ENCODE peak calls at places on chromosomes 3 and 15, in five cellular contexts. One of them, this sample, is unnamed.

GRCh38 chr3:14899993-14900618 is 47.3 kb upstream of the NR2C2 start:
- DNase-seq in IMR-90: no peak
- DNase-seq in neuronal stem cell: no peak
- DNase-seq in mesendoderm: peak; percentile 60
- DNase-seq in H9: peak; percentile 56
- DNase-seq in this sample: no peak

GRCh38 chr3:167350245-167350862 is 29.7 kb downstream of the ZBBX start:
- DNase-seq in IMR-90: no peak
- DNase-seq in neuronal stem cell: peak; percentile 29
- DNase-seq in mesendoderm: peak; percentile 37
- DNase-seq in H9: no peak
- DNase-seq in this sample: peak; percentile 29

GRCh38 chr3:36514171-36514570 is 133.9 kb downstream of the STAC start:
- DNase-seq in IMR-90: peak; percentile 2
- DNase-seq in neuronal stem cell: no peak
- DNase-seq in mesendoderm: no peak
- DNase-seq in H9: no peak
- DNase-seq in this sample: no peak

GRCh38 chr3:48058089-48058488 is 41.9 kb upstream of the MAP4 start:
- DNase-seq in IMR-90: no peak
- DNase-seq in neuronal stem cell: no peak
- DNase-seq in mesendoderm: no peak
- DNase-seq in H9: no peak
- DNase-seq in this sample: no peak

GRCh38 chr15:56815247-56815646 is 81.9 kb upstream of the ZNF280D start:
- DNase-seq in IMR-90: no peak
- DNase-seq in neuronal stem cell: no peak
- DNase-seq in mesendoderm: no peak
- DNase-seq in H9: no peak
- DNase-seq in this sample: no peak

GRCh38 chr15:52523192-52523591 is 5.5 kb downstream of the MYO5A start:
- DNase-seq in IMR-90: peak; percentile 93
- DNase-seq in neuronal stem cell: no peak
- DNase-seq in mesendoderm: no peak
- DNase-seq in H9: no peak
- DNase-seq in this sample: peak; percentile 11

GRCh38 chr3:183745300-183746098 is 47.9 kb downstream of the YEATS2 start:
- DNase-seq in IMR-90: peak; percentile 38
- DNase-seq in neuronal stem cell: peak; percentile 18
- DNase-seq in mesendoderm: peak; percentile 88
- DNase-seq in H9: peak; percentile 39
- DNase-seq in this sample: peak; percentile 83

GRCh38 chr15:44794072-44794471 is 57.7 kb downstream of the TRIM69 start:
- DNase-seq in IMR-90: no peak
- DNase-seq in neuronal stem cell: no peak
- DNase-seq in mesendoderm: no peak
- DNase-seq in H9: no peak
- DNase-seq in this sample: no peak

GRCh38 chr15:63560741-63561448 is 36.3 kb upstream of the FBXL22 start:
- DNase-seq in IMR-90: peak; percentile 27
- DNase-seq in neuronal stem cell: no peak
- DNase-seq in mesendoderm: peak; percentile 30
- DNase-seq in H9: no peak
- DNase-seq in this sample: peak; percentile 88

GRCh38 chr3:159787794-159788205 is 200.8 kb upstream of the IL12A start:
- DNase-seq in IMR-90: peak; percentile 85
- DNase-seq in neuronal stem cell: no peak
- DNase-seq in mesendoderm: peak; percentile 23
- DNase-seq in H9: no peak
- DNase-seq in this sample: peak; percentile 79

GRCh38 chr15:77144028-77144427 is 73.1 kb upstream of the TSPAN3 start:
- DNase-seq in IMR-90: peak; percentile 59
- DNase-seq in neuronal stem cell: no peak
- DNase-seq in mesendoderm: peak; percentile 42
- DNase-seq in H9: no peak
- DNase-seq in this sample: peak; percentile 7

GRCh38 chr3:182486459-182486858 is 306.8 kb upstream of the ATP11B start:
- DNase-seq in IMR-90: no peak
- DNase-seq in neuronal stem cell: no peak
- DNase-seq in mesendoderm: no peak
- DNase-seq in H9: no peak
- DNase-seq in this sample: no peak

GRCh38 chr15:77456746-77457618 is 36.3 kb downstream of the HMG20A start:
- DNase-seq in IMR-90: peak; percentile 44
- DNase-seq in neuronal stem cell: no peak
- DNase-seq in mesendoderm: no peak
- DNase-seq in H9: no peak
- DNase-seq in this sample: no peak

GRCh38 chr15:66825731-66826130 is 123.7 kb downstream of the SMAD6 start:
- DNase-seq in IMR-90: no peak
- DNase-seq in neuronal stem cell: no peak
- DNase-seq in mesendoderm: no peak
- DNase-seq in H9: no peak
- DNase-seq in this sample: no peak

GRCh38 chr3:25151497-25151896 is 276.6 kb upstream of the RARB start:
- DNase-seq in IMR-90: no peak
- DNase-seq in neuronal stem cell: no peak
- DNase-seq in mesendoderm: no peak
- DNase-seq in H9: no peak
- DNase-seq in this sample: no peak

GRCh38 chr3:145678401-145678800 is 482.6 kb downstream of the PLOD2 start:
- DNase-seq in IMR-90: no peak
- DNase-seq in neuronal stem cell: no peak
- DNase-seq in mesendoderm: peak; percentile 6
- DNase-seq in H9: no peak
- DNase-seq in this sample: no peak

GRCh38 chr3:179526989-179527391 is 35.7 kb upstream of the ACTL6A start:
- DNase-seq in IMR-90: peak; percentile 84
- DNase-seq in neuronal stem cell: peak; percentile 18
- DNase-seq in mesendoderm: peak; percentile 89
- DNase-seq in H9: peak; percentile 74
- DNase-seq in this sample: no peak

GRCh38 chr3:52154135-52155094 is at the start of gene POC1A:
- DNase-seq in IMR-90: peak; percentile 98
- DNase-seq in neuronal stem cell: peak; percentile 91
- DNase-seq in mesendoderm: peak; percentile 98
- DNase-seq in H9: peak; percentile 96
- DNase-seq in this sample: peak; percentile 95

GRCh38 chr3:13346481-13347389 is 73.4 kb downstream of the NUP210 start:
- DNase-seq in IMR-90: no peak
- DNase-seq in neuronal stem cell: no peak
- DNase-seq in mesendoderm: peak; percentile 91
- DNase-seq in H9: peak; percentile 85
- DNase-seq in this sample: no peak

GRCh38 chr3:183481582-183481981 is 53.2 kb upstream of the MCF2L2 start:
- DNase-seq in IMR-90: peak; percentile 50
- DNase-seq in neuronal stem cell: no peak
- DNase-seq in mesendoderm: no peak
- DNase-seq in H9: no peak
- DNase-seq in this sample: no peak

GRCh38 chr15:100928632-100929280 is 9.6 kb downstream of the LRRK1 start:
- DNase-seq in IMR-90: no peak
- DNase-seq in neuronal stem cell: no peak
- DNase-seq in mesendoderm: no peak
- DNase-seq in H9: no peak
- DNase-seq in this sample: peak; percentile 96

GRCh38 chr3:108393128-108393900 is 97.0 kb downstream of the HHLA2 start:
- DNase-seq in IMR-90: no peak
- DNase-seq in neuronal stem cell: no peak
- DNase-seq in mesendoderm: no peak
- DNase-seq in H9: no peak
- DNase-seq in this sample: no peak

GRCh38 chr3:161221881-161222600 is 930 bp downstream of the NMD3 start:
- DNase-seq in IMR-90: peak; percentile 27
- DNase-seq in neuronal stem cell: no peak
- DNase-seq in mesendoderm: peak; percentile 17
- DNase-seq in H9: no peak
- DNase-seq in this sample: no peak

GRCh38 chr15:74307827-74308642 is 59.4 kb downstream of the CYP11A1 start:
- DNase-seq in IMR-90: peak; percentile 52
- DNase-seq in neuronal stem cell: no peak
- DNase-seq in mesendoderm: peak; percentile 82
- DNase-seq in H9: peak; percentile 67
- DNase-seq in this sample: peak; percentile 62

GRCh38 chr3:109187390-109187789 is 50.9 kb downstream of the C3orf85 start:
- DNase-seq in IMR-90: no peak
- DNase-seq in neuronal stem cell: no peak
- DNase-seq in mesendoderm: no peak
- DNase-seq in H9: peak; percentile 75
- DNase-seq in this sample: no peak

GRCh38 chr3:10669490-10670048 is 146.5 kb upstream of the SLC6A11 start:
- DNase-seq in IMR-90: no peak
- DNase-seq in neuronal stem cell: no peak
- DNase-seq in mesendoderm: no peak
- DNase-seq in H9: no peak
- DNase-seq in this sample: no peak

GRCh38 chr3:10665611-10666010 is 150.4 kb upstream of the SLC6A11 start:
- DNase-seq in IMR-90: no peak
- DNase-seq in neuronal stem cell: no peak
- DNase-seq in mesendoderm: no peak
- DNase-seq in H9: no peak
- DNase-seq in this sample: no peak

GRCh38 chr3:10668077-10668476 is 148.0 kb upstream of the SLC6A11 start:
- DNase-seq in IMR-90: no peak
- DNase-seq in neuronal stem cell: no peak
- DNase-seq in mesendoderm: no peak
- DNase-seq in H9: no peak
- DNase-seq in this sample: no peak

GRCh38 chr3:10667269-10667668 is 148.8 kb upstream of the SLC6A11 start:
- DNase-seq in IMR-90: no peak
- DNase-seq in neuronal stem cell: no peak
- DNase-seq in mesendoderm: no peak
- DNase-seq in H9: no peak
- DNase-seq in this sample: no peak

GRCh38 chr3:10666621-10667020 is 149.4 kb upstream of the SLC6A11 start:
- DNase-seq in IMR-90: no peak
- DNase-seq in neuronal stem cell: no peak
- DNase-seq in mesendoderm: no peak
- DNase-seq in H9: no peak
- DNase-seq in this sample: no peak
- H4K8ac ChIP-seq in IMR-90: no peak overlapping the region
- H4K8ac ChIP-seq in neuronal stem cell: no peak overlapping the region
- H4K8ac ChIP-seq in mesendoderm: no peak overlapping the region
- H4K8ac ChIP-seq in H9: no peak overlapping the region
- H4K8ac ChIP-seq in this sample: no peak overlapping the region

DNA sequence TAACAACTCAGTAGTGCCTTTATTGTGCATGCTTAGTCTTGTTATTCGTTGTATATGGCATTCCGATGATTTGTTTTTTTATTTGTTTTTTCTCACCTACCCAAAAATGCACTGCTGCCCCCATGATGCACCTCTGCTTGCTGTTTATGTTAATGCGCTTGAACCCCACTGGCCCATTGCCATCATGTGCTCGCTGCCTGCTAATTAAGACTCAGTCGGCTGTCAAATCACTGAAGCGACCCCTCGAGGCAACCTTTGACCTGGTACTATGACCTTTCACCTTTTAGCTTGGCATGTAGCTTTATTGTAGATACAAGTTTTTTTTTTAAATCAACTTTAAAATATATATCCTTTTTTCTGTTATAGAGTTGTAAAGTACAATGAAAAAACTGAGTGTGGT is 177.8 kb downstream of the MBNL1 start:
- DNase-seq in IMR-90: no peak
- DNase-seq in neuronal stem cell: no peak
- DNase-seq in mesendoderm: no peak
- DNase-seq in H9: no peak
- DNase-seq in this sample: no peak
- H4K8ac ChIP-seq in IMR-90: no peak overlapping the region
- H4K8ac ChIP-seq in neuronal stem cell: no peak overlapping the region
- H4K8ac ChIP-seq in mesendoderm: no peak overlapping the region
- H4K8ac ChIP-seq in H9: no peak overlapping the region
- H4K8ac ChIP-seq in this sample: no peak overlapping the region

DNA sequence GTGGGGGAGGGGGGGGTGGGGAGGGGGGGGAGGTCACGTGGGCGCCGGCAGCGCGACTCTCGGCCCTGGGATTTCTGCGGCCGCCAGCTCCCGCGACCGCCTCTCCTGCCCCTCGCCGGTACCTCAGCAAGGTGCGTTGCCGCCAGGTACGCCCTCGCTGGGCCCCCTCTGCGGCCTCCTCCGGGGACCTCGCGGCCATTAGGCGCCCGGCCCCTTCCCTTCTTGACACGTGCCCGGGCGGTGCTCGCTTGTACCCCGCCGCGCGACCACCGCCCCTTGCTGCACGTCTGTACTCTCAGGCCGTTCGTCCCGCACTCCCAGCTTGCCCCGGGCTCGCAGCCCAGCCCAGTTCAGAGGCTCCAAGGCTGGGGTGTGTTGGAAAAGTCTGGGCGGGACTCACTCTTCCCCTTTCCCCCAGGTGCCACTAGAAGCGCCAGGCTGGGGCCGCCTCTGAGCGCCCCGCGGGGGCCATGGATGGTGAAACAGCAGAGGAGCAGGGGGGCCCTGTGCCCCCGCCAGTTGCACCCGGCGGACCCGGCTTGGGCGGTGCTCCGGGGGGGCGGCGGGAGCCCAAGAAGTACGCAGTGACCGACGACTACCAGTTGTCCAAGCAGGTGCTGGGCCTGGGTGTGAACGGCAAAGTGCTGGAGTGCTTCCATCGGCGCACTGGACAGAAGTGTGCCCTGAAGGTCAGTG is at the start of gene MAPKAPK3:
- DNase-seq in IMR-90: no peak
- DNase-seq in neuronal stem cell: no peak
- DNase-seq in mesendoderm: no peak
- DNase-seq in H9: no peak
- DNase-seq in this sample: peak; percentile 39
- H4K8ac ChIP-seq in IMR-90: peak within 1 kb of the TSS; percentile 77
- H4K8ac ChIP-seq in neuronal stem cell: no peak within 1 kb of the TSS
- H4K8ac ChIP-seq in mesendoderm: no peak within 1 kb of the TSS
- H4K8ac ChIP-seq in H9: no peak within 1 kb of the TSS
- H4K8ac ChIP-seq in this sample: peak within 1 kb of the TSS; percentile 74

DNA sequence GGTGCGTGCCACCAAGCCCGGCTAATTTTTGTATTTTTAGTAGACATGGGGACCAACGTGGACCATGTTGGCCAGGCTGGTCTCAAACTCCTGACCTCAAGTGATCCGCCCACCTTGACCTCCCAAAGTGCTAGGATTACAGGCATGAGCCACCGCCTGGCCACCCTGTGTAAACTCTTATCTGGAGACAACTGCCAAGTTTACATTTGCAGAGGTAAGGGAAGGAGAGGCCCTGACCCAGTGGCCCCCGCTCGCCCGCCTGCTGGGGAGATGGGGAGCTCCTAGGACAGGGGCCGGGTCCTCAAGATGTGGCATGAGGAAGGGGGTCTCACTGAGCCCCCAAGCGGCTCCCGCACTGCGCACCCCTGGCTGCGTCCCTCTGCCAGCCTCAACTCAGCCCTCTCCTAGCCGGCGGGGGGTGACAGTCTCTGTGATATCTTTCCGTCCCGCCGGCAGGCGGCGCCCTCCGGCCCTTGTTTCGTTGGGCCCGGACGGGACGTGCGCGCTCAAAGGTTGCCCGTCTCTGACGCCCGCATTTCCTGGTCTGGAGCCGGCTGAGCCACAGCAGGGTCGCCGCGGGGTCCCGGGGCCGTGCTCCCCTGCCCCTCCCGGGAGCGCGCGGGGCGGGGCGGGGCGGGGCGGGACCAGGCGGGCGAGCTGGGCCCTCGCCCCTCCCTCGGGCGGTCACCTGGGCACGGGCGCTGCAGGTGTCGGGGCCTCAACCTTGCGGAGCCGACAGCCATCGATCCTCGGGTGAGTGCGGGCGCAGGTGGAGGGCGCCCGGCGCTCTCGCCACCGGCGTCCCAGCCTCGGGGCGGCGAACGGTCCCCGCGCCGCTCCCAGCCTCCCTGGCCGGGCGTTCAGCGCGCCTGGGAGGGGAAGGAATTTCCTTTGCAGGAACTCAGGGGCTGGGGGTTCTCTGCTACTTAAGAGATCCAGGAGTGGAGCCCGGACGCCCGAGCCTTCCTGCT is at the start of gene GPR160:
- DNase-seq in IMR-90: peak; percentile 15
- DNase-seq in neuronal stem cell: peak; percentile 48
- DNase-seq in mesendoderm: peak; percentile 80
- DNase-seq in H9: peak; percentile 94
- DNase-seq in this sample: peak; percentile 96
- H4K8ac ChIP-seq in IMR-90: no peak within 1 kb of the TSS
- H4K8ac ChIP-seq in neuronal stem cell: peak within 1 kb of the TSS; percentile 32
- H4K8ac ChIP-seq in mesendoderm: no peak within 1 kb of the TSS
- H4K8ac ChIP-seq in H9: no peak within 1 kb of the TSS
- H4K8ac ChIP-seq in this sample: peak within 1 kb of the TSS; percentile 31

This sample was measured in trophoblast cell.